ENCODE peak calls at places on chromosome 5, in nine cellular contexts. One of them, this sample, is unnamed.

GRCh38 chr5:141841781-141842180 is 36.4 kb downstream of the PCDH1 start:
- DNase-seq in stimulated activated CD4-positive, alpha-beta T cell treated with anti-CD3 and anti-CD28 coated beads, Interleukin-15, amount 100 ng/mL, for 1 hour: no peak
- DNase-seq in naive B cell: no peak
- DNase-seq in T follicular helper cell: no peak
- DNase-seq in left ventricle myocardium superior: no peak
- DNase-seq in NCI-H1930: no peak
- DNase-seq in CD4-positive, alpha-beta memory T cell: no peak
- DNase-seq in sciatic nerve: no peak
- DNase-seq in activated T-cell treated with anti-CD3 and anti-CD28 coated beads, Interleukin-2, amount 50 U/mL, for 72 hours: no peak
- DNase-seq in this sample: no peak

GRCh38 chr5:11497651-11498050 is 406.6 kb downstream of the CTNND2 start:
- DNase-seq in stimulated activated CD4-positive, alpha-beta T cell treated with anti-CD3 and anti-CD28 coated beads, Interleukin-15, amount 100 ng/mL, for 1 hour: no peak
- DNase-seq in naive B cell: no peak
- DNase-seq in T follicular helper cell: no peak
- DNase-seq in left ventricle myocardium superior: no peak
- DNase-seq in NCI-H1930: no peak
- DNase-seq in CD4-positive, alpha-beta memory T cell: no peak
- DNase-seq in sciatic nerve: no peak
- DNase-seq in activated T-cell treated with anti-CD3 and anti-CD28 coated beads, Interleukin-2, amount 50 U/mL, for 72 hours: no peak
- DNase-seq in this sample: no peak

GRCh38 chr5:66814146-66814991 is 218.2 kb downstream of the MAST4 start:
- DNase-seq in stimulated activated CD4-positive, alpha-beta T cell treated with anti-CD3 and anti-CD28 coated beads, Interleukin-15, amount 100 ng/mL, for 1 hour: no peak
- DNase-seq in naive B cell: peak
- DNase-seq in T follicular helper cell: peak
- DNase-seq in left ventricle myocardium superior: no peak
- DNase-seq in NCI-H1930: no peak
- DNase-seq in CD4-positive, alpha-beta memory T cell: peak
- DNase-seq in sciatic nerve: no peak
- DNase-seq in activated T-cell treated with anti-CD3 and anti-CD28 coated beads, Interleukin-2, amount 50 U/mL, for 72 hours: peak
- DNase-seq in this sample: no peak

GRCh38 chr5:180806351-180807011 is 3.9 kb upstream of the MGAT1 start:
- DNase-seq in stimulated activated CD4-positive, alpha-beta T cell treated with anti-CD3 and anti-CD28 coated beads, Interleukin-15, amount 100 ng/mL, for 1 hour: no peak
- DNase-seq in naive B cell: no peak
- DNase-seq in T follicular helper cell: no peak
- DNase-seq in left ventricle myocardium superior: no peak
- DNase-seq in NCI-H1930: no peak
- DNase-seq in CD4-positive, alpha-beta memory T cell: no peak
- DNase-seq in sciatic nerve: no peak
- DNase-seq in activated T-cell treated with anti-CD3 and anti-CD28 coated beads, Interleukin-2, amount 50 U/mL, for 72 hours: no peak
- DNase-seq in this sample: peak

GRCh38 chr5:179152941-179153340 is 92.8 kb downstream of the ZNF354C start:
- DNase-seq in stimulated activated CD4-positive, alpha-beta T cell treated with anti-CD3 and anti-CD28 coated beads, Interleukin-15, amount 100 ng/mL, for 1 hour: no peak
- DNase-seq in naive B cell: no peak
- DNase-seq in T follicular helper cell: no peak
- DNase-seq in left ventricle myocardium superior: peak
- DNase-seq in NCI-H1930: no peak
- DNase-seq in CD4-positive, alpha-beta memory T cell: no peak
- DNase-seq in sciatic nerve: peak
- DNase-seq in activated T-cell treated with anti-CD3 and anti-CD28 coated beads, Interleukin-2, amount 50 U/mL, for 72 hours: no peak
- DNase-seq in this sample: no peak

GRCh38 chr5:112614986-112615385 is 122.7 kb upstream of the APC start:
- DNase-seq in stimulated activated CD4-positive, alpha-beta T cell treated with anti-CD3 and anti-CD28 coated beads, Interleukin-15, amount 100 ng/mL, for 1 hour: no peak
- DNase-seq in naive B cell: no peak
- DNase-seq in T follicular helper cell: no peak
- DNase-seq in left ventricle myocardium superior: no peak
- DNase-seq in NCI-H1930: no peak
- DNase-seq in CD4-positive, alpha-beta memory T cell: no peak
- DNase-seq in sciatic nerve: no peak
- DNase-seq in activated T-cell treated with anti-CD3 and anti-CD28 coated beads, Interleukin-2, amount 50 U/mL, for 72 hours: no peak
- DNase-seq in this sample: no peak

GRCh38 chr5:141951341-141951781 is 6.6 kb downstream of the PCDH12 start:
- DNase-seq in stimulated activated CD4-positive, alpha-beta T cell treated with anti-CD3 and anti-CD28 coated beads, Interleukin-15, amount 100 ng/mL, for 1 hour: no peak
- DNase-seq in naive B cell: no peak
- DNase-seq in T follicular helper cell: no peak
- DNase-seq in left ventricle myocardium superior: no peak
- DNase-seq in NCI-H1930: no peak
- DNase-seq in CD4-positive, alpha-beta memory T cell: no peak
- DNase-seq in sciatic nerve: no peak
- DNase-seq in activated T-cell treated with anti-CD3 and anti-CD28 coated beads, Interleukin-2, amount 50 U/mL, for 72 hours: peak
- DNase-seq in this sample: no peak

GRCh38 chr5:93604119-93604963 is 21.3 kb downstream of the NR2F1 start:
- DNase-seq in stimulated activated CD4-positive, alpha-beta T cell treated with anti-CD3 and anti-CD28 coated beads, Interleukin-15, amount 100 ng/mL, for 1 hour: no peak
- DNase-seq in naive B cell: no peak
- DNase-seq in T follicular helper cell: no peak
- DNase-seq in left ventricle myocardium superior: no peak
- DNase-seq in NCI-H1930: no peak
- DNase-seq in CD4-positive, alpha-beta memory T cell: no peak
- DNase-seq in sciatic nerve: peak
- DNase-seq in activated T-cell treated with anti-CD3 and anti-CD28 coated beads, Interleukin-2, amount 50 U/mL, for 72 hours: no peak
- DNase-seq in this sample: peak

GRCh38 chr5:112049738-112050137 is 292.7 kb upstream of the NREP start:
- DNase-seq in stimulated activated CD4-positive, alpha-beta T cell treated with anti-CD3 and anti-CD28 coated beads, Interleukin-15, amount 100 ng/mL, for 1 hour: no peak
- DNase-seq in naive B cell: no peak
- DNase-seq in T follicular helper cell: no peak
- DNase-seq in left ventricle myocardium superior: no peak
- DNase-seq in NCI-H1930: no peak
- DNase-seq in CD4-positive, alpha-beta memory T cell: no peak
- DNase-seq in sciatic nerve: no peak
- DNase-seq in activated T-cell treated with anti-CD3 and anti-CD28 coated beads, Interleukin-2, amount 50 U/mL, for 72 hours: no peak
- DNase-seq in this sample: no peak

GRCh38 chr5:13566903-13567339 is 377.6 kb downstream of the DNAH5 start:
- DNase-seq in stimulated activated CD4-positive, alpha-beta T cell treated with anti-CD3 and anti-CD28 coated beads, Interleukin-15, amount 100 ng/mL, for 1 hour: no peak
- DNase-seq in naive B cell: no peak
- DNase-seq in T follicular helper cell: no peak
- DNase-seq in left ventricle myocardium superior: no peak
- DNase-seq in NCI-H1930: no peak
- DNase-seq in CD4-positive, alpha-beta memory T cell: no peak
- DNase-seq in sciatic nerve: no peak
- DNase-seq in activated T-cell treated with anti-CD3 and anti-CD28 coated beads, Interleukin-2, amount 50 U/mL, for 72 hours: no peak
- DNase-seq in this sample: no peak

GRCh38 chr5:43601454-43602260 is 1.3 kb upstream of the NNT start:
- DNase-seq in stimulated activated CD4-positive, alpha-beta T cell treated with anti-CD3 and anti-CD28 coated beads, Interleukin-15, amount 100 ng/mL, for 1 hour: no peak
- DNase-seq in naive B cell: no peak
- DNase-seq in T follicular helper cell: no peak
- DNase-seq in left ventricle myocardium superior: no peak
- DNase-seq in NCI-H1930: no peak
- DNase-seq in CD4-positive, alpha-beta memory T cell: no peak
- DNase-seq in sciatic nerve: no peak
- DNase-seq in activated T-cell treated with anti-CD3 and anti-CD28 coated beads, Interleukin-2, amount 50 U/mL, for 72 hours: no peak
- DNase-seq in this sample: no peak

GRCh38 chr5:416636-416960 is 26.4 kb upstream of the EXOC3 start:
- DNase-seq in stimulated activated CD4-positive, alpha-beta T cell treated with anti-CD3 and anti-CD28 coated beads, Interleukin-15, amount 100 ng/mL, for 1 hour: no peak
- DNase-seq in naive B cell: no peak
- DNase-seq in T follicular helper cell: no peak
- DNase-seq in left ventricle myocardium superior: no peak
- DNase-seq in NCI-H1930: no peak
- DNase-seq in CD4-positive, alpha-beta memory T cell: no peak
- DNase-seq in sciatic nerve: no peak
- DNase-seq in activated T-cell treated with anti-CD3 and anti-CD28 coated beads, Interleukin-2, amount 50 U/mL, for 72 hours: no peak
- DNase-seq in this sample: peak

GRCh38 chr5:96714951-96715451 is 52.8 kb downstream of the CAST start:
- DNase-seq in stimulated activated CD4-positive, alpha-beta T cell treated with anti-CD3 and anti-CD28 coated beads, Interleukin-15, amount 100 ng/mL, for 1 hour: no peak
- DNase-seq in naive B cell: peak
- DNase-seq in T follicular helper cell: peak
- DNase-seq in left ventricle myocardium superior: no peak
- DNase-seq in NCI-H1930: no peak
- DNase-seq in CD4-positive, alpha-beta memory T cell: peak
- DNase-seq in sciatic nerve: no peak
- DNase-seq in activated T-cell treated with anti-CD3 and anti-CD28 coated beads, Interleukin-2, amount 50 U/mL, for 72 hours: peak
- DNase-seq in this sample: peak

GRCh38 chr5:174078416-174078815 is 32.9 kb downstream of the NSG2 start:
- DNase-seq in stimulated activated CD4-positive, alpha-beta T cell treated with anti-CD3 and anti-CD28 coated beads, Interleukin-15, amount 100 ng/mL, for 1 hour: no peak
- DNase-seq in naive B cell: no peak
- DNase-seq in T follicular helper cell: no peak
- DNase-seq in left ventricle myocardium superior: no peak
- DNase-seq in NCI-H1930: no peak
- DNase-seq in CD4-positive, alpha-beta memory T cell: no peak
- DNase-seq in sciatic nerve: no peak
- DNase-seq in activated T-cell treated with anti-CD3 and anti-CD28 coated beads, Interleukin-2, amount 50 U/mL, for 72 hours: no peak
- DNase-seq in this sample: no peak

GRCh38 chr5:135747824-135748223 is 86.6 kb upstream of the SLC25A48 start:
- DNase-seq in stimulated activated CD4-positive, alpha-beta T cell treated with anti-CD3 and anti-CD28 coated beads, Interleukin-15, amount 100 ng/mL, for 1 hour: no peak
- DNase-seq in naive B cell: no peak
- DNase-seq in T follicular helper cell: no peak
- DNase-seq in left ventricle myocardium superior: no peak
- DNase-seq in NCI-H1930: no peak
- DNase-seq in CD4-positive, alpha-beta memory T cell: no peak
- DNase-seq in sciatic nerve: no peak
- DNase-seq in activated T-cell treated with anti-CD3 and anti-CD28 coated beads, Interleukin-2, amount 50 U/mL, for 72 hours: no peak
- DNase-seq in this sample: no peak

GRCh38 chr5:133938039-133938821 is 30.2 kb downstream of the C5orf15 start:
- DNase-seq in stimulated activated CD4-positive, alpha-beta T cell treated with anti-CD3 and anti-CD28 coated beads, Interleukin-15, amount 100 ng/mL, for 1 hour: no peak
- DNase-seq in naive B cell: no peak
- DNase-seq in T follicular helper cell: no peak
- DNase-seq in left ventricle myocardium superior: no peak
- DNase-seq in NCI-H1930: no peak
- DNase-seq in CD4-positive, alpha-beta memory T cell: no peak
- DNase-seq in sciatic nerve: no peak
- DNase-seq in activated T-cell treated with anti-CD3 and anti-CD28 coated beads, Interleukin-2, amount 50 U/mL, for 72 hours: no peak
- DNase-seq in this sample: no peak

This sample was measured in sigmoid colon.